ENCODE peak calls at places on chromosomes 5 and 9, in seven cellular contexts. C is body of pancreas; N is astrocyte of the spinal cord; M is stimulated activated CD8-positive, alpha-beta memory T cell treated with anti-CD3 and anti-CD28 coated beads, Interleukin-4, amount 100 ng/mL, for 24 hours; V is CD4-positive, alpha-beta T cell; X is NCI-H524 treated with DMSO at 0.1 percent for 48 hours; W is neuronal stem cell. U is an unnamed sample.

GRCh38 chr5:171946382-171946781 is 60.1 kb downstream of the FBXW11 start:
- DNase-seq in C (no peak), N (no peak), M (no peak), V (no peak), X (no peak), W (no peak), U (no peak)

GRCh38 chr5:123125953-123126352 is 36.9 kb downstream of the PRDM6 start:
- DNase-seq in C (no peak), N (peak; percentile 64), M (no peak), V (no peak), X (no peak), W (no peak), U (no peak)

GRCh38 chr5:151200913-151201445 is 22.9 kb downstream of the CCDC69 start:
- DNase-seq in C (no peak), N (no peak), M (no peak), V (no peak), X (peak; percentile 32), W (no peak), U (no peak)

GRCh38 chr5:93164690-93165089 is 416.3 kb downstream of the NR2F1-AS1 start:
- DNase-seq in C (peak; percentile 13), N (peak; percentile 83), M (no peak), V (no peak), X (no peak), W (no peak), U (no peak)

GRCh38 chr9:87194471-87194870 is 247.2 kb upstream of the GAS1 start:
- DNase-seq in C (no peak), N (peak; percentile 90), M (no peak), V (no peak), X (no peak), W (no peak), U (no peak)

GRCh38 chr9:126935630-126936029 is 21.0 kb downstream of the RALGPS1 start:
- DNase-seq in C (no peak), N (no peak), M (no peak), V (no peak), X (no peak), W (no peak), U (no peak)

GRCh38 chr9:126395439-126396212 is 69.0 kb downstream of the MVB12B start:
- DNase-seq in C (no peak), N (peak; percentile 71), M (no peak), V (no peak), X (no peak), W (no peak), U (no peak)

GRCh38 chr9:106962615-106963363 is 99.8 kb downstream of the ZNF462 start:
- DNase-seq in C (no peak), N (peak; percentile 60), M (no peak), V (no peak), X (no peak), W (no peak), U (no peak)

U was measured in stomach.